ENCODE peak calls at places on chromosomes 6 and 20, in ten cellular contexts. X is transverse colon, U is endothelial cell of umbilical vein, D is K562, O is stomach, Z is breast epithelium, F is Panc1, J is H1, Q is HCT116, T is SK-N-SH. G is an unnamed sample.

GRCh38 chr6:84633771-84634170 is 130.6 kb downstream of the TBX18 start:
- DNase-seq in X (no peak), U (no peak), D (no peak), O (no peak), Z (no peak), F (no peak), J (no peak), Q (no peak), T (no peak), G (no peak)

GRCh38 chr6:25006565-25007001 is 70.8 kb upstream of the RIPOR2 start:
- DNase-seq in X (peak; percentile 57), U (peak; percentile 68), D (no peak), O (peak; percentile 72), Z (peak; percentile 94), F (no peak), J (no peak), Q (peak; percentile 7), T (no peak), G (peak; percentile 94)

GRCh38 chr20:14830466-14830865 is 493.1 kb upstream of the FLRT3 start:
- DNase-seq in X (no peak), U (no peak), D (no peak), O (no peak), Z (no peak), F (no peak), J (no peak), Q (no peak), T (no peak), G (no peak)

GRCh38 chr20:48317578-48317977 is 510.2 kb downstream of the PREX1 start:
- DNase-seq in X (no peak), U (no peak), D (no peak), O (no peak), Z (no peak), F (no peak), J (no peak), Q (no peak), T (no peak), G (no peak)

GRCh38 chr6:114534813-114535212 is 192.0 kb upstream of the HS3ST5 start:
- DNase-seq in X (no peak), U (no peak), D (no peak), O (no peak), Z (no peak), F (no peak), J (no peak), Q (no peak), T (no peak), G (no peak)

GRCh38 chr6:13406051-13406477 is 77.7 kb upstream of the TBC1D7 start:
- DNase-seq in X (no peak), U (no peak), D (no peak), O (no peak), Z (no peak), F (no peak), J (no peak), Q (no peak), T (no peak), G (peak; percentile 56)

GRCh38 chr6:166244353-166245045 is 63.7 kb downstream of the PRR18 start:
- DNase-seq in X (peak; percentile 9), U (no peak), D (no peak), O (no peak), Z (no peak), F (no peak), J (no peak), Q (no peak), T (no peak), G (no peak)

GRCh38 chr6:170091639-170092579 is 199.0 kb downstream of the DLL1 start:
- DNase-seq in X (no peak), U (no peak), D (no peak), O (peak; percentile 14), Z (no peak), F (no peak), J (no peak), Q (no peak), T (no peak), G (peak; percentile 14)

GRCh38 chr6:88481519-88481918 is 315.4 kb upstream of the CNR1 start:
- DNase-seq in X (no peak), U (no peak), D (no peak), O (no peak), Z (no peak), F (no peak), J (no peak), Q (no peak), T (no peak), G (no peak)

GRCh38 chr6:2744206-2744771 is 6.4 kb downstream of the MYLK4 start:
- DNase-seq in X (no peak), U (no peak), D (no peak), O (peak; percentile 42), Z (no peak), F (no peak), J (no peak), Q (no peak), T (peak; percentile 31), G (no peak)

GRCh38 chr6:71043902-71044301 is 87.0 kb upstream of the B3GAT2 start:
- DNase-seq in X (no peak), U (no peak), D (no peak), O (no peak), Z (no peak), F (no peak), J (no peak), Q (no peak), T (no peak), G (no peak)

GRCh38 chr6:35737413-35738211 is 780 bp downstream of the ARMC12 start:
- DNase-seq in X (no peak), U (peak; percentile 77), D (peak; percentile 83), O (no peak), Z (no peak), F (no peak), J (no peak), Q (peak; percentile 65), T (peak; percentile 79), G (peak; percentile 76)

GRCh38 chr6:139544699-139545052 is 170.2 kb upstream of the CITED2 start:
- DNase-seq in X (no peak), U (no peak), D (no peak), O (no peak), Z (no peak), F (no peak), J (no peak), Q (no peak), T (no peak), G (no peak)
- TF ChIP-seq POLR2AphosphoS5 in X (no peak), U (no peak), D (no peak), O (no peak), Z (no peak), F (no peak), J (no peak), Q (no peak), T (no peak), G (no peak)

GRCh38 chr6:111471533-111471932 is 11.5 kb downstream of the REV3L start:
- DNase-seq in X (no peak), U (no peak), D (no peak), O (no peak), Z (no peak), F (no peak), J (no peak), Q (no peak), T (no peak), G (no peak)
- H3K4me3 ChIP-seq in X (no peak overlapping the region), U (no peak overlapping the region), D (no peak overlapping the region), O (no peak overlapping the region), Z (no peak overlapping the region), F (no peak overlapping the region), J (no peak overlapping the region), Q (no peak overlapping the region), T (no peak overlapping the region), G (no peak overlapping the region)

GRCh38 chr6:151652338-151652737 is 155.1 kb upstream of the ESR1 start:
- DNase-seq in X (no peak), U (no peak), D (no peak), O (no peak), Z (no peak), F (no peak), J (no peak), Q (no peak), T (no peak), G (no peak)

GRCh38 chr6:151649835-151650234 is 156.0 kb downstream of the CCDC170 start:
- DNase-seq in X (no peak), U (no peak), D (no peak), O (no peak), Z (no peak), F (no peak), J (no peak), Q (no peak), T (no peak), G (no peak)

GRCh38 chr6:151651639-151652038 is 155.8 kb upstream of the ESR1 start:
- DNase-seq in X (no peak), U (no peak), D (no peak), O (no peak), Z (no peak), F (no peak), J (no peak), Q (no peak), T (no peak), G (no peak)

GRCh38 chr6:151647871-151648639 is 154.2 kb downstream of the CCDC170 start:
- DNase-seq in X (no peak), U (peak; percentile 11), D (peak; percentile 21), O (no peak), Z (no peak), F (no peak), J (peak; percentile 61), Q (peak; percentile 50), T (no peak), G (no peak)
- TF ChIP-seq POLR2AphosphoS5 in X (no peak), U (no peak), D (no peak), O (no peak), Z (no peak), F (no peak), J (no peak), Q (no peak), T (no peak), G (no peak)

GRCh38 chr20:57528148-57528547 is 3.2 kb upstream of the CTCFL start:
- DNase-seq in X (no peak), U (no peak), D (no peak), O (no peak), Z (no peak), F (no peak), J (no peak), Q (no peak), T (no peak), G (no peak)

GRCh38 chr20:57526067-57526884 is 1.3 kb upstream of the CTCFL start:
- DNase-seq in X (peak; percentile 39), U (no peak), D (peak; percentile 79), O (no peak), Z (no peak), F (no peak), J (no peak), Q (peak; percentile 15), T (peak; percentile 45), G (no peak)

GRCh38 chr20:57529160-57529585 is 4.2 kb upstream of the CTCFL start:
- DNase-seq in X (no peak), U (no peak), D (no peak), O (no peak), Z (no peak), F (no peak), J (no peak), Q (no peak), T (no peak), G (no peak)

GRCh38 chr20:57526885-57527566 is 2.1 kb upstream of the CTCFL start:
- DNase-seq in X (no peak), U (no peak), D (no peak), O (no peak), Z (no peak), F (no peak), J (no peak), Q (no peak), T (no peak), G (no peak)

DNA sequence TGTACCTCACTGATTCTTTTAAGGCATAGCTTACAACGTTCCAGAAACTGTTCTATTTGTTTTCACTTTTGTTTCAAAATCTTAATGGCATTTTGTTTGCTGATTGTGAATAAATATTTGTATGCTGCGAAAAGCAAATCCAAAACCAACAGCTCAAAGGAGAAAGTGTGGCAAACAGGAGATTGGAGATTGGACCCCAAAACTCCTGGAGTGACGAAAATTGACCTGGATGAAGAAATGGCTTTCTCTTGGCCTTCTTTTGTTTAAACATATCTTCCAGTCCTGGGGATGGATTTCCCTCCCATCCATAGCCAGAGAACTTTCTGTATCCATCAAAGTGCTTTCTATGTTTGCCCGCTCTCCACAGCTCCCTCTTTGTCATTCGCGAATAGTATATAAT is 2.8 kb upstream of the CTCFL start:
- DNase-seq in X (no peak), U (no peak), D (no peak), O (no peak), Z (no peak), F (no peak), J (no peak), Q (no peak), T (no peak), G (no peak)
- H3K4me3 ChIP-seq in X (no peak overlapping the region), U (no peak overlapping the region), D (no peak overlapping the region), O (no peak overlapping the region), Z (no peak overlapping the region), F (no peak overlapping the region), J (no peak overlapping the region), Q (no peak overlapping the region), T (no peak overlapping the region), G (no peak overlapping the region)